ENCODE peak calls at places on chromosomes 6 and 20, in ten cellular contexts. P is gastrocnemius medialis, Z is cardiac fibroblast, T is GM23338, V is Calu3, G is breast epithelium, W is Caco-2, F is RWPE2, M is fibroblast of mammary gland, J is B cell. B is an unnamed sample.

GRCh38 chr20:60371456-60371855 is 413.2 kb downstream of the CDH26 start:
- DNase-seq in G (no peak), P (no peak), Z (no peak), J (no peak), W (no peak), F (no peak), M (no peak), V (no peak), T (peak; percentile 2), B (no peak)

GRCh38 chr20:49700411-49701185 is 13.1 kb downstream of the B4GALT5 start:
- DNase-seq in W (no peak), Z (peak; percentile 89), F (peak; percentile 75), V (peak; percentile 56), T (no peak), G (no peak), P (no peak), M (peak; percentile 80), J (no peak), B (no peak)

GRCh38 chr20:64065973-64066341 is 3.0 kb downstream of the TCEA2 start:
- DNase-seq in W (no peak), F (no peak), J (peak; percentile 75), V (peak; percentile 78), G (no peak), P (no peak), M (peak; percentile 83), Z (peak; percentile 80), T (peak; percentile 70), B (no peak)

GRCh38 chr6:20877008-20877937 is 343.0 kb downstream of the CDKAL1 start:
- DNase-seq in M (peak; percentile 97), F (peak; percentile 80), G (peak; percentile 62), T (no peak), V (peak; percentile 95), J (no peak), W (peak; percentile 89), P (peak; percentile 15), Z (peak; percentile 94), B (no peak)

GRCh38 chr6:135722679-135723078 is 128.8 kb upstream of the PDE7B start:
- DNase-seq in W (no peak), F (peak; percentile 67), G (no peak), M (peak; percentile 91), V (peak; percentile 47), Z (peak; percentile 86), T (no peak), J (no peak), P (no peak), B (no peak)

GRCh38 chr6:143146186-143146831 is 85.6 kb downstream of the AIG1 start:
- DNase-seq in W (no peak), Z (no peak), G (no peak), F (no peak), M (no peak), J (no peak), P (no peak), T (no peak), V (no peak), B (no peak)

GRCh38 chr6:148435386-148435785 is 92.7 kb downstream of the SASH1 start:
- DNase-seq in Z (peak; percentile 60), M (peak; percentile 65), J (no peak), T (no peak), P (no peak), W (no peak), V (no peak), F (no peak), G (no peak), B (no peak)

GRCh38 chr6:52304917-52305316 is 20.4 kb upstream of the MCM3 start:
- DNase-seq in T (no peak), G (no peak), J (peak; percentile 61), V (no peak), W (no peak), M (peak; percentile 19), F (no peak), Z (no peak), P (no peak), B (no peak)

GRCh38 chr20:7696311-7696710 is 243.9 kb downstream of the HAO1 start:
- DNase-seq in T (no peak), M (peak; percentile 22), J (no peak), F (no peak), V (no peak), G (no peak), Z (peak; percentile 28), W (no peak), P (no peak), B (no peak)

GRCh38 chr20:56752274-56752673 is 123.2 kb downstream of the TFAP2C start:
- DNase-seq in G (no peak), W (no peak), M (no peak), F (no peak), Z (no peak), J (no peak), V (no peak), P (no peak), T (no peak), B (no peak)

DNA sequence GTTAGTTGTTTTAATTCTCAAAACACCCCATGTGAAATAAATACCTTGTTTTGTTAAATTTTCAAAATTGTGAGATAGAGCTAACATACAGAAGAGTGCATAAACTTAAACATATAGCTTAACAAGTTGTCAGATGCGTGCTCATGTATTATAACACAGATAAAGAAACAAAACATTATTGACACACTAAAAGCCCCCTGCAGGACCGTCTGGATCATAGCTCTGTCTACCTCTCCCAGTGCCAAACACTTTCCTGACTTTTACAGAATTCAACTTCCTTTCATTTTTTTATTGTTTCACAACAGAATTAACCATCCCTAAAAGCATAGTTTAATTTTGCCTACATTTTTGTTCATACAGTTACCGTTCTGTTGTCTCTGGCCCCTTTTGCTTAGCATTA is 17.8 kb upstream of the FRK start:
- DNase-seq in M (no peak), Z (no peak), F (no peak), V (no peak), T (no peak), P (no peak), J (no peak), G (no peak), W (no peak), B (no peak)
- TF ChIP-seq CTCF in M (no peak), Z (no peak), F (no peak), V (no peak), T (peak; percentile 32), P (no peak), J (no peak), G (no peak), W (no peak), B (peak; percentile 34)

GRCh38 chr20:18326990-18327389 is 38.7 kb downstream of the ZNF133 start:
- DNase-seq in F (no peak), V (no peak), M (no peak), W (no peak), G (no peak), J (no peak), T (no peak), Z (no peak), P (no peak), B (no peak)

GRCh38 chr20:18324596-18325089 is 36.3 kb downstream of the ZNF133 start:
- DNase-seq in W (peak; percentile 77), F (no peak), T (no peak), J (no peak), Z (no peak), P (no peak), M (no peak), G (no peak), V (no peak), B (no peak)

GRCh38 chr20:18322551-18322950 is 34.2 kb downstream of the ZNF133 start:
- DNase-seq in G (no peak), M (no peak), W (peak; percentile 79), F (no peak), Z (no peak), P (no peak), J (no peak), V (no peak), T (peak; percentile 19), B (no peak)

DNA sequence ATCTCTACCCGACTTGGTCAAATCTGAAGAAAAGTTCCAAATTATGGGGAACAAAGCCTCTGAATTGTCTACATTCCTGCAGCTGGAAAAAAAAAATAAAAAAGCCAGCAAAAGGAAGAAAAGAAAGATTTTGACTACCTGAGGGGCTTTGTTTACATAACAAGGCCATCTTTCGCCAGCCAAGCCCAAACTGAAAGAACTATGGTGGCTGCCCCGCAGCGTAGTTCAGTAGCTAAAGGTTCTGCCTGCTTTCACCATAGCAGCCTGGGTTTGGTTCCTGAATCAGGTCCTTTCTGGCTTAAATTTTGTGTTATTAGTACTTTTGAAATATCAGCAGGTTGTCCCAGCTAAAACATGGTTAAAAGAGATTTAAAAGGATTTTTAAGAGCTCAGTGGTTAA is 35.4 kb downstream of the ZNF133 start:
- DNase-seq in V (no peak), Z (no peak), T (peak; percentile 73), P (no peak), W (no peak), G (no peak), J (no peak), F (no peak), M (no peak), B (no peak)
- TF ChIP-seq CTCF in V (no peak), Z (no peak), T (no peak), P (no peak), W (no peak), G (no peak), J (no peak), F (no peak), M (no peak), B (no peak)

GRCh38 chr6:132893772-132894490 is 79.6 kb downstream of the RPS12 start:
- DNase-seq in P (no peak), V (no peak), Z (no peak), M (no peak), J (no peak), G (no peak), F (no peak), T (no peak), W (no peak), B (no peak)

GRCh38 chr6:132887204-132887603 is 72.8 kb downstream of the RPS12 start:
- DNase-seq in W (no peak), F (no peak), Z (peak; percentile 3), P (no peak), M (peak; percentile 31), J (no peak), T (no peak), V (no peak), G (no peak), B (no peak)

GRCh38 chr6:132892929-132893771 is 78.8 kb downstream of the RPS12 start:
- DNase-seq in T (no peak), J (no peak), Z (no peak), W (no peak), G (no peak), P (no peak), F (no peak), V (no peak), M (no peak), B (no peak)

DNA sequence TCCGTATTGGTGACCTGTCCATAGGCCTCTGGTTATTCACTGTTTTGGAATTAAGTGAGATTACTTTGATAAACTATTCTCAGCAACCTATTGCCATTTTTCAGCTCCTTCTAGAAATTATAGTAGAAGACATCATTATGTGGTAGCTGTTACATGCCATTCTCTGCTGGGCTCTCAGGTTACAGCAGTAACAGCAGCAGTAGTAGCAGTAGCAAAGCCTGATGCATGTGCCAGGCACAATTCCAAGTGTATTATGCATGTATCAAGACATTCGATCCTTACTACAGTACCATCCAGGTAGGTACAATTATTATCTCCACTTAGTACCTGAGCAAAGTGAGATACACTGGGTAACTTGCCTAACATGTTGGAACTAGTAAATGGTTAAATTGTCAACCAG is 74.3 kb downstream of the RPS12 start:
- DNase-seq in W (no peak), F (no peak), V (no peak), P (no peak), M (peak; percentile 43), Z (no peak), G (no peak), T (no peak), J (no peak), B (no peak)
- TF ChIP-seq CTCF in W (no peak), F (no peak), V (no peak), P (no peak), M (no peak), Z (no peak), G (no peak), T (no peak), J (no peak), B (no peak)

GRCh38 chr6:10248378-10248843 is 166.5 kb downstream of the TFAP2A start:
- DNase-seq in T (peak; percentile 49), M (no peak), J (no peak), G (no peak), Z (no peak), V (no peak), W (no peak), F (no peak), P (no peak), B (no peak)
- TF ChIP-seq CTCF in T (peak; percentile 56), M (no peak), J (no peak), G (no peak), Z (no peak), V (no peak), W (no peak), F (no peak), P (no peak), B (peak; percentile 24)